ENCODE peak calls at places on chromosomes 1 and 21, in four cellular contexts. K, W, D and Z are unnamed samples.

GRCh38 chr1:77889671-77890070 is 1.2 kb downstream of the NEXN start:
- DNase-seq in K (no peak), W (no peak), D (peak; percentile 16), Z (peak; percentile 12)

GRCh38 chr1:62515055-62515454 is 78.2 kb downstream of the USP1 start:
- DNase-seq in W (no peak), K (no peak), D (no peak), Z (no peak)

GRCh38 chr1:111441573-111442192 is 7.4 kb downstream of the WDR77 start:
- DNase-seq in D (peak; percentile 43), K (no peak), W (no peak), Z (no peak)

GRCh38 chr1:218480137-218480536 is 135.0 kb downstream of the TGFB2 start:
- DNase-seq in D (no peak), W (no peak), K (peak; percentile 32), Z (peak; percentile 87)

GRCh38 chr1:230152999-230153398 is 86.0 kb downstream of the GALNT2 start:
- DNase-seq in D (no peak), K (no peak), W (no peak), Z (no peak)

GRCh38 chr1:155255243-155256100 is at the start of gene ENTREP3:
- DNase-seq in K (peak; percentile 88), D (peak; percentile 93), W (peak; percentile 91), Z (no peak)

GRCh38 chr1:76374111-76374510 is 299.6 kb downstream of the ST6GALNAC3 start:
- DNase-seq in D (no peak), W (no peak), K (no peak), Z (no peak)

GRCh38 chr1:168671782-168672181 is 57.2 kb downstream of the DPT start:
- DNase-seq in W (no peak), D (no peak), K (no peak), Z (no peak)

GRCh38 chr1:58576727-58577675 is at the start of gene TACSTD2:
- DNase-seq in K (peak; percentile 25), W (peak; percentile 62), D (peak; percentile 84), Z (peak; percentile 96)

GRCh38 chr1:195981448-195982139 is 626.6 kb downstream of the KCNT2 start:
- DNase-seq in D (no peak), W (no peak), K (no peak), Z (peak; percentile 37)

GRCh38 chr1:67052741-67053534 is 1.0 kb downstream of the SLC35D1 start:
- DNase-seq in W (peak; percentile 56), D (peak; percentile 50), K (peak; percentile 48), Z (peak; percentile 70)

GRCh38 chr1:109535971-109536491 is 3.6 kb upstream of the GPR61 start:
- DNase-seq in D (no peak), K (no peak), W (no peak), Z (no peak)

GRCh38 chr21:33198346-33199135 is 31.2 kb upstream of the IFNAR2 start:
- DNase-seq in D (no peak), K (peak; percentile 53), W (no peak), Z (no peak)

GRCh38 chr1:147895123-147895522 is 7.5 kb upstream of the GJA8 start:
- DNase-seq in D (no peak), K (no peak), W (no peak), Z (no peak)

GRCh38 chr1:246679211-246680177 is 44.7 kb upstream of the SCCPDH start:
- DNase-seq in K (no peak), D (no peak), W (no peak), Z (no peak)

GRCh38 chr1:244755673-244756072 is 79.8 kb upstream of the COX20 start:
- DNase-seq in K (no peak), D (no peak), W (no peak), Z (no peak)

GRCh38 chr1:229430761-229431269 is 3.1 kb downstream of the ACTA1 start:
- DNase-seq in D (peak; percentile 79), W (peak; percentile 59), K (peak; percentile 53), Z (no peak)

GRCh38 chr1:159935719-159936283 is 9.6 kb downstream of the IGSF9 start:
- DNase-seq in D (no peak), W (no peak), K (no peak), Z (no peak)

GRCh38 chr1:205739348-205740160 is 10.4 kb downstream of the NUCKS1 start:
- DNase-seq in W (no peak), K (no peak), D (no peak), Z (no peak)

GRCh38 chr1:84352298-84353106 is 45.8 kb upstream of the DNASE2B start:
- DNase-seq in W (no peak), D (no peak), K (no peak), Z (no peak)

GRCh38 chr21:15026370-15026769 is 38.4 kb downstream of the NRIP1 start:
- DNase-seq in W (no peak), K (no peak), D (no peak), Z (no peak)

GRCh38 chr21:31731112-31731801 is 661 bp downstream of the SCAF4 start:
- DNase-seq in D (peak; percentile 87), K (peak; percentile 31), W (peak; percentile 88), Z (no peak)

GRCh38 chr1:237042892-237043576 is 1.1 kb downstream of the RYR2 start:
- DNase-seq in D (peak; percentile 18), K (peak; percentile 25), W (no peak), Z (no peak)

GRCh38 chr1:64036549-64036948 is 166.9 kb upstream of the UBE2U start:
- DNase-seq in W (no peak), K (no peak), D (no peak), Z (no peak)

GRCh38 chr1:88462481-88463261 is 221.4 kb upstream of the PKN2 start:
- DNase-seq in K (no peak), D (peak; percentile 75), W (peak; percentile 51), Z (no peak)

GRCh38 chr1:227401562-227402342 is 83.5 kb upstream of the CDC42BPA start:
- DNase-seq in W (no peak), D (no peak), K (no peak), Z (no peak)

GRCh38 chr21:31414601-31415000 is 70.5 kb upstream of the TIAM1 start:
- DNase-seq in D (no peak), W (no peak), K (no peak), Z (no peak)

GRCh38 chr1:9250336-9250585 is 15.7 kb downstream of the H6PD start:
- DNase-seq in W (no peak), D (no peak), K (no peak), Z (no peak)

GRCh38 chr1:9247894-9248293 is 13.3 kb downstream of the H6PD start:
- DNase-seq in W (no peak), K (no peak), D (no peak), Z (no peak)

GRCh38 chr1:9248341-9249262 is 14.0 kb downstream of the H6PD start:
- DNase-seq in K (no peak), D (no peak), W (peak; percentile 53), Z (no peak)

GRCh38 chr1:9249534-9250335 is 15.2 kb downstream of the H6PD start:
- DNase-seq in D (peak; percentile 68), K (peak; percentile 45), W (peak; percentile 84), Z (no peak)

DNA sequence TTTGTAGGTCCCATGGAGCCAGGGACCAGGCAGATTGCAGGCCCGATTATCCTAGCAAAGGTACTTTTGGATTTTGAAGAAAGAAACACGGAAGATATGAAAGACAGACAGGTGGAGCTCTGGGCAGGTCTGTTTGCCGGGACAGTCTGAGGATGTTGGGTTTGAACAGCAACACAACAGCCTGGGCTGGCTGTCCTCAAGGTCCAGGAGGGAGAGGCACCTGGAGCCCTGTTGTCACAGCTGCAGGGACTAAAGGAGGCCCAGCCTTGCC is 14.6 kb downstream of the H6PD start:
- DNase-seq in K (no peak), W (no peak), D (no peak), Z (no peak)
- H3K27ac ChIP-seq in K (peak overlapping the region; percentile 71), W (peak overlapping the region; percentile 43), D (peak overlapping the region; percentile 39), Z (no peak overlapping the region)

DNA sequence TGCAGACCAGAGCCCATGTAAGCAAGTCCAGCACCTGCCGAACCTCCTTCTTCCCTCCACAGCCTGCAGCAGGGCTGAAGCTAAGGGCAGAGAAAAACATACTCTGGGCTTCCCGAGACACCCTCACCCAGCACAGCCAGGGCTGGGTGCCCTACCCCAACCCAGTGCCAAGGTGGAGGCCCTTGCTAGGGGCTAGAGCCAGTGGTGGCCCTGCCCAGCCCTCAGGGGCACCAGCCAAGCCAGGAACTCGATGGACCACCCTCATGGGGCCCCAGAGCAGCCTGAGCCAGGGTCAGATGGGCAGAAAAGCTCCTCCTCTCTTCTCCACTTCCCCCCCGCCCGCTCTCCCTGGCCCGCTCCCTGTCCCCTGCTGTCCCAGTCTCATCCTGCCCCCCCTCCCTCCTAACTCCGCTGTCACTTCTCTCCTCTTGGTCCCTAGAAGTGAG is 15.9 kb downstream of the TNFRSF25 start:
- DNase-seq in D (no peak), K (no peak), W (no peak), Z (no peak)
- H3K27ac ChIP-seq in D (peak overlapping the region; percentile 69), K (no peak overlapping the region), W (peak overlapping the region; percentile 65), Z (no peak overlapping the region)

GRCh38 chr1:12171206-12172041 is 4.6 kb downstream of the TNFRSF1B start:
- DNase-seq in D (no peak), W (no peak), K (no peak), Z (no peak)
- H3K27ac ChIP-seq in D (no peak overlapping the region), W (peak overlapping the region; percentile 77), K (no peak overlapping the region), Z (no peak overlapping the region)

GRCh38 chr1:11919621-11920020 is 6.6 kb downstream of the KIAA2013 start:
- DNase-seq in K (no peak), W (no peak), D (no peak), Z (no peak)

GRCh38 chr1:11923069-11923826 is 3.0 kb downstream of the KIAA2013 start:
- DNase-seq in W (no peak), K (no peak), D (no peak), Z (no peak)

GRCh38 chr1:11920239-11920903 is 5.9 kb downstream of the KIAA2013 start:
- DNase-seq in D (no peak), K (no peak), W (no peak), Z (no peak)

GRCh38 chr1:11918779-11919519 is 7.3 kb downstream of the KIAA2013 start:
- DNase-seq in K (peak; percentile 80), D (peak; percentile 38), W (no peak), Z (no peak)

GRCh38 chr1:11921022-11921421 is 5.2 kb downstream of the KIAA2013 start:
- DNase-seq in D (no peak), W (no peak), K (no peak), Z (no peak)
- H3K27ac ChIP-seq in D (no peak overlapping the region), W (no peak overlapping the region), K (peak overlapping the region; percentile 58), Z (no peak overlapping the region)

GRCh38 chr1:53733975-53734649 is 4.9 kb downstream of the GLIS1 start:
- DNase-seq in K (no peak), W (no peak), D (no peak), Z (no peak)

GRCh38 chr1:53733447-53733931 is 5.5 kb downstream of the GLIS1 start:
- DNase-seq in K (no peak), D (no peak), W (no peak), Z (no peak)

GRCh38 chr1:53732409-53732808 is 6.6 kb downstream of the GLIS1 start:
- DNase-seq in D (no peak), K (no peak), W (no peak), Z (no peak)

GRCh38 chr1:53731779-53732305 is 7.1 kb downstream of the GLIS1 start:
- DNase-seq in K (no peak), D (no peak), W (no peak), Z (no peak)

DNA sequence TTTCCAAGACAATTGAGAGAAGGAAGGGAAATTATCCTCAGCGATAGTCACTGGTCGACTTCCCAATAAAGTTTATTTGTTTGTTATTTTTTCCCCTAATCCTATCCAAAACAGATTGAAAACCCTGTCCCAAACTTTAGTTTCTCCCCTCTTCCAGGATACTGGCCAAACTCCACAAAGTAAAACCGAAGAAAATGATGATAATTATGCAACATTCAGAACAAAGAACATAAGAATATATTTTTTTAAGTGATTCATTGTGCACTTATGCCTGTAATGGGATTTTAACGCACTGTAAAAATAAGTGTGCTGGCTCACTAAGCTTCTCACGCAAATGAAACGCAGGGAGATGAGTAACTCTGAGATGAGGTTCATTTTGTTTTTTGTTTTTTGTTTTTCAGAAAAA is 6.0 kb downstream of the GLIS1 start:
- DNase-seq in D (no peak), W (no peak), K (no peak), Z (no peak)
- H3K27ac ChIP-seq in D (no peak overlapping the region), W (no peak overlapping the region), K (no peak overlapping the region), Z (no peak overlapping the region)